ENCODE peak calls at places on chromosomes 11 and 22, in five cellular contexts. N, U, A, F and P are unnamed samples.

GRCh38 chr11:48064306-48064705 is 83.9 kb downstream of the PTPRJ start:
- DNase-seq in N (no peak), U (peak), A (no peak), F (peak), P (no peak)

GRCh38 chr22:45268167-45268957 is 16.4 kb upstream of the UPK3A start:
- DNase-seq in N (no peak), U (no peak), A (peak), F (no peak), P (peak)

GRCh38 chr11:8243458-8243857 is 20.2 kb downstream of the LMO1 start:
- DNase-seq in N (no peak), U (no peak), A (no peak), F (no peak), P (no peak)

GRCh38 chr11:4093519-4094347 is 866 bp upstream of the RRM1 start:
- DNase-seq in N (no peak), U (no peak), A (no peak), F (no peak), P (peak)

GRCh38 chr11:86749376-86749775 is 51.0 kb upstream of the PRSS23 start:
- DNase-seq in N (no peak), U (no peak), A (no peak), F (no peak), P (no peak)

GRCh38 chr11:66727282-66727882 is 1.6 kb downstream of the SPTBN2 start:
- DNase-seq in N (peak), U (no peak), A (peak), F (no peak), P (peak)

GRCh38 chr22:28345304-28345703 is 334.3 kb downstream of the TTC28 start:
- DNase-seq in N (no peak), U (no peak), A (no peak), F (no peak), P (peak)

GRCh38 chr22:18068381-18068988 is 9.3 kb upstream of the PEX26 start:
- DNase-seq in N (no peak), U (peak), A (no peak), F (no peak), P (no peak)

GRCh38 chr11:61149624-61150615 is 11.3 kb downstream of the VPS37C start:
- DNase-seq in N (no peak), U (peak), A (peak), F (no peak), P (no peak)

GRCh38 chr11:113521737-113522517 is 46.7 kb upstream of the DRD2 start:
- DNase-seq in N (no peak), U (peak), A (no peak), F (no peak), P (no peak)

GRCh38 chr11:99814021-99814420 is 793.3 kb downstream of the CNTN5 start:
- DNase-seq in N (no peak), U (no peak), A (no peak), F (no peak), P (no peak)

GRCh38 chr11:4748435-4748834 is 21.3 kb downstream of the OR51F1 start:
- DNase-seq in N (no peak), U (no peak), A (no peak), F (no peak), P (no peak)

GRCh38 chr11:101618691-101619090 is 34.9 kb upstream of the TRPC6 start:
- DNase-seq in N (no peak), U (no peak), A (no peak), F (peak), P (no peak)

GRCh38 chr22:17884951-17885350 is 110.7 kb upstream of the BID start:
- DNase-seq in N (no peak), U (no peak), A (no peak), F (no peak), P (no peak)

GRCh38 chr22:50712341-50713007 is 25.5 kb upstream of the ACR start:
- DNase-seq in N (no peak), U (no peak), A (no peak), F (no peak), P (no peak)

GRCh38 chr22:18111759-18112330 is 1.2 kb downstream of the TUBA8 start:
- DNase-seq in N (no peak), U (no peak), A (no peak), F (no peak), P (no peak)

GRCh38 chr11:133955945-133956421 is 785 bp downstream of the IGSF9B start:
- DNase-seq in N (peak), U (no peak), A (no peak), F (no peak), P (no peak)